ENCODE peak calls at places on chromosomes 5 and 9, in six cellular contexts. S is hepatocyte; Y is NCI-H1105 treated with DMSO at 0.1 percent for 48 hours; T is activated naive CD4-positive, alpha-beta T cell treated with anti-CD3 and anti-CD28 coated beads, Interleukin-2, amount 50 U/mL, for 72 hours; C is naive thymus-derived CD4-positive, alpha-beta T cell; L is heart right ventricle. O is an unnamed sample.

GRCh38 chr5:60844429-60844890 is 391 bp upstream of the ELOVL7 start:
- DNase-seq in S (no peak), C (no peak), Y (peak; percentile 50), L (no peak), T (no peak), O (no peak)

GRCh38 chr5:10552183-10553143 is 11.4 kb upstream of the ANKRD33B start:
- DNase-seq in T (no peak), C (no peak), Y (no peak), L (no peak), S (no peak), O (no peak)

GRCh38 chr5:73682176-73682575 is 56.2 kb downstream of the ARHGEF28 start:
- DNase-seq in T (no peak), Y (no peak), L (no peak), S (no peak), C (no peak), O (no peak)

GRCh38 chr9:123749580-123750202 is 180.2 kb downstream of the DENND1A start:
- DNase-seq in S (no peak), C (peak; percentile 9), T (no peak), Y (no peak), L (no peak), O (no peak)

GRCh38 chr9:33013962-33014664 is 11.0 kb upstream of the DNAJA1 start:
- DNase-seq in S (no peak), C (no peak), L (no peak), Y (no peak), T (no peak), O (no peak)

GRCh38 chr9:104557179-104557634 is 11.8 kb upstream of the OR13C8 start:
- DNase-seq in C (no peak), L (no peak), S (no peak), T (no peak), Y (peak; percentile 19), O (no peak)

GRCh38 chr9:27527702-27528277 is 1.8 kb downstream of the MOB3B start:
- DNase-seq in S (no peak), T (no peak), Y (no peak), C (no peak), L (no peak), O (no peak)

GRCh38 chr9:73528922-73529321 is 377.3 kb downstream of the ANXA1 start:
- DNase-seq in Y (no peak), S (no peak), L (no peak), T (no peak), C (no peak), O (no peak)

GRCh38 chr5:115774684-115775083 is 41.8 kb downstream of the CDO1 start:
- DNase-seq in L (peak; percentile 71), S (no peak), T (no peak), C (no peak), Y (no peak), O (no peak)

GRCh38 chr5:1510151-1510561 is 13.6 kb downstream of the LPCAT1 start:
- DNase-seq in Y (no peak), C (no peak), S (no peak), L (no peak), T (no peak), O (no peak)

GRCh38 chr5:157689942-157690689 is 18.8 kb downstream of the C5orf52 start:
- DNase-seq in Y (no peak), S (no peak), L (no peak), C (no peak), T (peak; percentile 38), O (no peak)

GRCh38 chr5:176882566-176882900 is 16.6 kb downstream of the HK3 start:
- DNase-seq in C (no peak), S (no peak), L (no peak), T (no peak), Y (no peak), O (no peak)

GRCh38 chr9:129340427-129341196 is 162.6 kb upstream of the IER5L start:
- DNase-seq in C (no peak), L (no peak), Y (no peak), T (no peak), S (no peak), O (no peak)

O was measured in NCI-H2029.